ENCODE peak calls at places on chromosome 17, in ten cellular contexts. X, V, T, R, Z, K, B, U, G and H are unnamed samples.

GRCh38 chr17:74532115-74532514 is 840 bp upstream of the CD300LB start:
- DNase-seq in B (no peak), Z (no peak), V (no peak), X (no peak), G (no peak), K (peak), R (peak), T (peak), U (peak), H (peak)

GRCh38 chr17:39867084-39867890 is 715 bp upstream of the ZPBP2 start:
- DNase-seq in Z (no peak), R (no peak), G (no peak), K (no peak), U (no peak), X (no peak), V (peak), B (peak), T (no peak), H (no peak)

GRCh38 chr17:49756805-49757496 is 7.0 kb downstream of the FAM117A start:
- DNase-seq in X (no peak), U (no peak), K (no peak), R (no peak), V (no peak), T (no peak), G (no peak), B (no peak), Z (no peak), H (no peak)

GRCh38 chr17:74499992-74500391 is 31.3 kb downstream of the CD300LB start:
- DNase-seq in B (no peak), G (no peak), U (peak), V (no peak), Z (no peak), K (no peak), R (no peak), X (no peak), T (no peak), H (no peak)

GRCh38 chr17:30413109-30413508 is 34.4 kb downstream of the CPD start:
- DNase-seq in U (no peak), B (no peak), G (no peak), T (no peak), K (no peak), R (no peak), Z (no peak), V (no peak), X (no peak), H (no peak)

GRCh38 chr17:80360396-80360795 is 54.6 kb upstream of the ENDOV start:
- DNase-seq in Z (no peak), V (no peak), T (no peak), U (no peak), K (no peak), G (no peak), R (no peak), B (no peak), X (no peak), H (no peak)

GRCh38 chr17:57104461-57105175 is 19.6 kb downstream of the AKAP1 start:
- DNase-seq in V (no peak), T (no peak), Z (no peak), K (no peak), B (no peak), R (no peak), X (no peak), U (no peak), G (peak), H (no peak)

GRCh38 chr17:43720311-43721060 is 38.1 kb downstream of the SOST start:
- DNase-seq in K (peak), B (peak), G (no peak), Z (peak), T (no peak), X (no peak), V (peak), R (peak), U (peak), H (no peak)

GRCh38 chr17:18225562-18226283 is at the start of gene LLGL1:
- DNase-seq in Z (no peak), R (peak), G (no peak), T (no peak), B (no peak), X (peak), V (no peak), K (no peak), U (no peak), H (no peak)

GRCh38 chr17:45305532-45306087 is 11.2 kb downstream of the MAP3K14 start:
- DNase-seq in T (no peak), K (no peak), U (no peak), B (no peak), V (no peak), X (no peak), Z (no peak), G (no peak), R (no peak), H (no peak)

GRCh38 chr17:57004944-57005579 is 27.1 kb downstream of the SCPEP1 start:
- DNase-seq in K (no peak), T (peak), U (peak), X (peak), Z (peak), B (no peak), V (no peak), R (peak), G (no peak), H (peak)

GRCh38 chr17:82524540-82524939 is 5.0 kb downstream of the FOXK2 start:
- DNase-seq in Z (no peak), G (no peak), V (no peak), X (no peak), U (no peak), K (no peak), T (no peak), B (no peak), R (no peak), H (no peak)

GRCh38 chr17:73424571-73424970 is 112.8 kb upstream of the CDC42EP4 start:
- DNase-seq in U (no peak), G (no peak), R (no peak), Z (no peak), K (no peak), B (no peak), V (no peak), X (no peak), T (no peak), H (no peak)

GRCh38 chr17:49928126-49928800 is 40.7 kb upstream of the DLX4 start:
- DNase-seq in V (no peak), X (no peak), B (no peak), R (no peak), K (no peak), T (no peak), Z (no peak), G (no peak), U (no peak), H (no peak)

GRCh38 chr17:6470146-6470718 is 26.0 kb downstream of the PIMREG start:
- DNase-seq in T (no peak), G (no peak), R (no peak), Z (no peak), B (no peak), V (no peak), U (no peak), K (no peak), X (no peak), H (no peak)

GRCh38 chr17:10776372-10776771 is 27.5 kb downstream of the TMEM238L start:
- DNase-seq in B (no peak), K (no peak), U (no peak), R (no peak), G (no peak), X (no peak), Z (no peak), V (no peak), T (no peak), H (no peak)

GRCh38 chr17:46035112-46035818 is 36.2 kb downstream of the STH start:
- DNase-seq in R (peak), V (no peak), T (peak), G (no peak), K (no peak), B (no peak), U (no peak), X (no peak), Z (no peak), H (no peak)

GRCh38 chr17:31511176-31511540 is 119.7 kb downstream of the RAB11FIP4 start:
- DNase-seq in T (no peak), G (no peak), K (peak), B (no peak), X (no peak), U (no peak), V (no peak), R (no peak), Z (no peak), H (no peak)

GRCh38 chr17:77794846-77795245 is 163.7 kb upstream of the TNRC6C start:
- DNase-seq in Z (no peak), X (no peak), V (no peak), B (no peak), G (no peak), R (no peak), U (no peak), T (no peak), K (no peak), H (no peak)

GRCh38 chr17:42163113-42163512 is 8.3 kb upstream of the RAB5C start:
- DNase-seq in R (peak), K (no peak), U (peak), Z (no peak), X (peak), V (peak), B (peak), G (no peak), T (peak), H (no peak)

GRCh38 chr17:79919862-79920720 is 80.9 kb upstream of the CBX4 start:
- DNase-seq in K (no peak), G (no peak), B (no peak), V (no peak), Z (no peak), R (no peak), X (no peak), U (no peak), T (no peak), H (no peak)

GRCh38 chr17:79791354-79792123 is 5.3 kb downstream of the CBX8 start:
- DNase-seq in G (no peak), T (no peak), Z (no peak), V (no peak), U (no peak), B (no peak), K (no peak), X (no peak), R (peak), H (no peak)

GRCh38 chr17:38663125-38663751 is 11.5 kb downstream of the EPOP start:
- DNase-seq in V (peak), T (peak), R (peak), X (peak), Z (peak), U (peak), K (peak), G (no peak), B (no peak), H (peak)